ENCODE peak calls at places on chromosomes 16 and 17, in nine cellular contexts. M is tibial artery; R is vagina; L is body of pancreas; B is neuronal stem cell; O is CD8-positive, alpha-beta T cell; Q is transverse colon; N is lower lobe of right lung; V is heart left ventricle. D is an unnamed sample.

GRCh38 chr17:17824119-17824779 is 12.5 kb downstream of the SREBF1 start:
- DNase-seq in M (no peak), L (no peak), O (no peak), R (no peak), B (no peak), N (no peak), V (no peak), Q (no peak), D (no peak)

GRCh38 chr16:80518436-80518835 is 22.4 kb upstream of the DYNLRB2 start:
- DNase-seq in M (no peak), Q (peak; percentile 8), N (no peak), R (no peak), V (no peak), B (no peak), O (peak; percentile 7), L (no peak), D (no peak)

GRCh38 chr17:78933959-78934568 is 8.9 kb upstream of the TIMP2 start:
- DNase-seq in M (peak; percentile 98), Q (peak; percentile 90), N (peak; percentile 87), B (peak; percentile 72), L (peak; percentile 99), V (peak; percentile 96), O (no peak), R (no peak), D (peak; percentile 97)

GRCh38 chr16:79540825-79541595 is 59.5 kb downstream of the MAF start:
- DNase-seq in M (no peak), V (no peak), R (no peak), B (no peak), O (no peak), L (no peak), N (no peak), Q (no peak), D (no peak)

GRCh38 chr17:27207073-27207511 is 86.8 kb upstream of the WSB1 start:
- DNase-seq in R (no peak), L (no peak), V (no peak), B (no peak), M (no peak), Q (no peak), O (no peak), N (no peak), D (no peak)

GRCh38 chr17:56131431-56131830 is 21.8 kb upstream of the ANKFN1 start:
- DNase-seq in B (no peak), O (no peak), M (no peak), R (no peak), L (no peak), N (no peak), V (no peak), Q (no peak), D (no peak)

GRCh38 chr17:28188841-28189263 is 130.1 kb upstream of the TMEM97 start:
- DNase-seq in M (no peak), N (no peak), L (no peak), O (no peak), B (no peak), Q (no peak), V (no peak), R (no peak), D (no peak)

GRCh38 chr17:45584092-45585036 is 93.8 kb upstream of the PLEKHM1 start:
- DNase-seq in V (peak; percentile 59), O (peak; percentile 71), B (peak; percentile 68), Q (peak; percentile 85), N (peak; percentile 73), L (peak; percentile 66), R (no peak), M (peak; percentile 38), D (peak; percentile 72)

GRCh38 chr16:53632526-53632925 is 71.1 kb downstream of the RPGRIP1L start:
- DNase-seq in B (no peak), M (no peak), Q (no peak), N (no peak), L (no peak), O (no peak), V (no peak), R (no peak), D (no peak)

GRCh38 chr16:5560084-5560483 is 462.5 kb upstream of the EEF2KMT start:
- DNase-seq in M (no peak), R (no peak), L (no peak), V (no peak), B (no peak), N (no peak), Q (no peak), O (no peak), D (no peak)

GRCh38 chr17:78013683-78014467 is 55.4 kb downstream of the TNRC6C start:
- DNase-seq in M (peak; percentile 74), O (peak; percentile 62), B (peak; percentile 69), N (no peak), V (peak; percentile 35), R (no peak), L (peak; percentile 52), Q (peak; percentile 48), D (no peak)

GRCh38 chr17:62715882-62716390 is 88.5 kb downstream of the MRC2 start:
- DNase-seq in L (no peak), V (no peak), Q (no peak), B (no peak), R (no peak), M (no peak), O (no peak), N (no peak), D (no peak)

GRCh38 chr16:71894229-71894920 is 956 bp upstream of the IST1 start:
- DNase-seq in B (peak; percentile 26), L (peak; percentile 54), M (peak; percentile 69), R (no peak), V (peak; percentile 49), O (peak; percentile 46), Q (peak; percentile 53), N (peak; percentile 68), D (peak; percentile 71)

GRCh38 chr17:56074366-56074765 is 78.9 kb upstream of the ANKFN1 start:
- DNase-seq in N (no peak), L (no peak), Q (no peak), R (no peak), B (no peak), O (no peak), M (no peak), V (no peak), D (no peak)

GRCh38 chr17:82397449-82398335 is 20.5 kb upstream of the HEXD start:
- DNase-seq in M (no peak), L (no peak), V (peak; percentile 32), R (no peak), N (peak; percentile 43), O (no peak), B (no peak), Q (peak; percentile 31), D (peak; percentile 49)

GRCh38 chr17:27651411-27652345 is 20.7 kb downstream of the LGALS9 start:
- DNase-seq in B (peak; percentile 47), L (peak; percentile 68), O (peak; percentile 69), M (peak; percentile 50), R (no peak), V (peak; percentile 58), N (peak; percentile 71), Q (peak; percentile 81), D (peak; percentile 59)

GRCh38 chr16:15807603-15808009 is 49.2 kb downstream of the MYH11 start:
- DNase-seq in Q (peak; percentile 17), O (no peak), N (no peak), V (no peak), R (no peak), L (no peak), B (no peak), M (peak; percentile 48), D (peak; percentile 65)

GRCh38 chr16:56600398-56600999 is 7.9 kb upstream of the MT2A start:
- DNase-seq in R (no peak), M (peak; percentile 46), L (peak; percentile 44), O (peak; percentile 25), V (no peak), N (no peak), Q (no peak), B (no peak), D (no peak)

GRCh38 chr17:68296217-68297140 is 5.2 kb downstream of the ARSG start:
- DNase-seq in B (no peak), Q (peak; percentile 52), M (no peak), V (no peak), L (no peak), O (peak; percentile 55), R (no peak), N (no peak), D (no peak)

GRCh38 chr17:40452074-40452787 is 9.0 kb downstream of the IGFBP4 start:
- DNase-seq in O (no peak), B (no peak), N (no peak), Q (no peak), L (no peak), M (peak; percentile 48), R (no peak), V (peak; percentile 70), D (peak; percentile 80)

GRCh38 chr16:28821874-28822519 is 802 bp upstream of the ATXN2L start:
- DNase-seq in R (no peak), B (no peak), L (no peak), V (no peak), O (no peak), N (no peak), Q (no peak), M (no peak), D (no peak)

GRCh38 chr17:73522107-73522506 is 122.1 kb downstream of the SDK2 start:
- DNase-seq in B (no peak), Q (no peak), L (no peak), N (no peak), R (no peak), O (no peak), V (no peak), M (no peak), D (no peak)
- H3K27me3 ChIP-seq in B (no peaks in the 10 kb centered on the region), Q (no peaks in the 10 kb centered on the region), L (no peaks in the 10 kb centered on the region), N (no peaks in the 10 kb centered on the region), R (no peaks in the 10 kb centered on the region), O (no peaks in the 10 kb centered on the region), V (no peaks in the 10 kb centered on the region), M (no peaks in the 10 kb centered on the region), D (no peaks in the 10 kb centered on the region)

GRCh38 chr17:50289268-50289667 is 15.0 kb downstream of the TMEM92 start:
- DNase-seq in V (no peak), Q (no peak), B (no peak), N (peak; percentile 4), M (peak; percentile 62), O (no peak), L (no peak), R (no peak), D (no peak)
- H3K27ac ChIP-seq in V (peak overlapping the region; percentile 63), Q (peak overlapping the region; percentile 80), B (no peak overlapping the region), N (peak overlapping the region; percentile 82), M (peak overlapping the region; percentile 91), O (no peak overlapping the region), L (no peak overlapping the region), R (peak overlapping the region; percentile 82), D (peak overlapping the region; percentile 65)

GRCh38 chr16:21183995-21184394 is 25.5 kb downstream of the LDAF1 start:
- DNase-seq in B (no peak), R (no peak), V (no peak), L (no peak), M (no peak), Q (no peak), N (no peak), O (no peak), D (no peak)
- H3K9me3 ChIP-seq in B (peaks cover 4% of the 10 kb centered on the region), R (no peaks in the 10 kb centered on the region), V (no peaks in the 10 kb centered on the region), L (no peaks in the 10 kb centered on the region), M (no peaks in the 10 kb centered on the region), Q (no peaks in the 10 kb centered on the region), N (no peaks in the 10 kb centered on the region), O (no peaks in the 10 kb centered on the region), D (no peaks in the 10 kb centered on the region)

GRCh38 chr17:13338421-13338820 is 263.3 kb downstream of the HS3ST3A1 start:
- DNase-seq in Q (no peak), O (no peak), B (no peak), V (no peak), L (no peak), R (no peak), M (no peak), N (no peak), D (no peak)
- H3K27me3 ChIP-seq in Q (peaks cover 21% of the 10 kb centered on the region), O (peaks cover 3% of the 10 kb centered on the region), B (no peaks in the 10 kb centered on the region), V (no peaks in the 10 kb centered on the region), L (no peaks in the 10 kb centered on the region), R (no peaks in the 10 kb centered on the region), M (peaks cover 3% of the 10 kb centered on the region), N (no peaks in the 10 kb centered on the region), D (no peaks in the 10 kb centered on the region)